ENCODE peak calls at places on chromosomes 13 and 19, in five cellular contexts. Q is cardiac muscle cell; O is lower lobe of right lung; J is NCI-H1048; I is CD8-positive, alpha-beta T cell. A is an unnamed sample.

GRCh38 chr19:41457241-41457640 is 14.3 kb downstream of the ERICH4 start:
- DNase-seq in J (no peak), I (no peak), O (no peak), Q (no peak), A (no peak)

GRCh38 chr19:18590273-18591272 is 2.0 kb downstream of the REX1BD start:
- DNase-seq in J (peak), Q (peak), O (no peak), I (no peak), A (peak)

GRCh38 chr13:96082640-96083039 is 7.3 kb upstream of the HS6ST3 start:
- DNase-seq in Q (no peak), I (no peak), O (no peak), J (no peak), A (no peak)

GRCh38 chr19:45283443-45284033 is 32.5 kb downstream of the MARK4 start:
- DNase-seq in J (no peak), O (no peak), I (no peak), Q (no peak), A (no peak)

GRCh38 chr19:54297759-54298305 is 15.1 kb downstream of the LILRA5 start:
- DNase-seq in Q (no peak), I (no peak), O (no peak), J (no peak), A (no peak)

GRCh38 chr19:30742981-30743380 is 370.8 kb downstream of the ZNF536 start:
- DNase-seq in J (no peak), I (no peak), O (no peak), Q (no peak), A (no peak)

GRCh38 chr13:49551245-49551644 is 34.1 kb downstream of the RCBTB1 start:
- DNase-seq in J (no peak), Q (no peak), I (no peak), O (no peak), A (no peak)

GRCh38 chr19:30168760-30169159 is 203.4 kb upstream of the ZNF536 start:
- DNase-seq in Q (no peak), O (no peak), I (no peak), J (no peak), A (no peak)

GRCh38 chr13:30353601-30354000 is 46.2 kb upstream of the KATNAL1 start:
- DNase-seq in O (no peak), J (no peak), Q (no peak), I (no peak), A (no peak)

A was measured in nephron progenitor cell.